ENCODE peak calls at places on chromosomes 2 and 18, in eight cellular contexts. C is astrocyte, E is D721Med, D is endodermal cell, X is BE2C, A is IMR-90, S is HFFc6, P is Caco-2. M is an unnamed sample.

GRCh38 chr2:148614024-148614331 is 30.6 kb upstream of the EPC2 start:
- DNase-seq in D (peak), C (peak), E (no peak), P (no peak), A (no peak), X (no peak), S (no peak), M (no peak)

GRCh38 chr2:223488814-223489213 is 113.3 kb downstream of the SCG2 start:
- DNase-seq in S (peak), C (peak), E (no peak), A (peak), X (peak), D (no peak), P (no peak), M (no peak)

GRCh38 chr2:191190439-191190838 is 39.6 kb upstream of the STAT4 start:
- DNase-seq in E (no peak), C (no peak), A (no peak), X (no peak), P (no peak), D (no peak), S (no peak), M (no peak)

GRCh38 chr2:192013211-192013610 is 166.3 kb upstream of the CAVIN2 start:
- DNase-seq in P (no peak), E (no peak), D (no peak), C (no peak), X (no peak), S (no peak), A (no peak), M (no peak)

GRCh38 chr2:54074636-54075341 is 40.6 kb upstream of the ACYP2 start:
- DNase-seq in X (no peak), S (peak), E (no peak), A (peak), D (no peak), P (no peak), C (peak), M (no peak)

GRCh38 chr2:38671946-38672345 is 6.0 kb downstream of the GALM start:
- DNase-seq in E (no peak), C (no peak), D (peak), S (no peak), X (no peak), P (no peak), A (no peak), M (no peak)

GRCh38 chr2:12554235-12555011 is 162.3 kb upstream of the TRIB2 start:
- DNase-seq in P (no peak), A (no peak), D (no peak), E (no peak), C (no peak), S (peak), X (peak), M (no peak)

GRCh38 chr18:389658-390357 is 110.7 kb downstream of the COLEC12 start:
- DNase-seq in X (no peak), S (no peak), D (peak), A (peak), C (peak), E (no peak), P (no peak), M (no peak)

GRCh38 chr18:3418083-3418482 is 31.9 kb upstream of the TGIF1 start:
- DNase-seq in D (no peak), A (no peak), C (no peak), S (no peak), X (no peak), E (no peak), P (no peak), M (no peak)

GRCh38 chr2:207766697-207767460 is 2.8 kb downstream of the FZD5 start:
- DNase-seq in S (no peak), A (no peak), P (no peak), X (no peak), D (peak), C (no peak), E (no peak), M (no peak)

GRCh38 chr2:64273524-64274398 is 129.5 kb upstream of the PELI1 start:
- DNase-seq in D (peak), A (peak), P (peak), X (peak), E (no peak), S (peak), C (peak), M (no peak)

GRCh38 chr18:78159397-78159796 is 820.2 kb upstream of the SALL3 start:
- DNase-seq in X (no peak), C (no peak), P (no peak), S (no peak), D (no peak), E (no peak), A (no peak), M (no peak)

GRCh38 chr18:6741290-6741689 is 11.8 kb downstream of the ARHGAP28 start:
- DNase-seq in E (no peak), S (peak), C (peak), D (no peak), P (no peak), A (peak), X (no peak), M (no peak)

GRCh38 chr18:44700652-44701051 is 20.0 kb downstream of the SETBP1 start:
- DNase-seq in X (no peak), C (peak), A (no peak), D (no peak), P (no peak), S (no peak), E (no peak), M (no peak)

GRCh38 chr2:222424281-222424728 is at the start of gene SGPP2:
- DNase-seq in P (peak), D (peak), E (no peak), S (no peak), A (no peak), C (no peak), X (peak), M (peak)

GRCh38 chr2:136238552-136239346 is 120.8 kb upstream of the CXCR4 start:
- DNase-seq in D (peak), A (peak), X (no peak), C (peak), P (no peak), S (no peak), E (peak), M (no peak)

GRCh38 chr2:159907914-159908313 is 109.9 kb upstream of the CD302 start:
- DNase-seq in D (no peak), E (no peak), A (no peak), P (no peak), C (no peak), X (no peak), S (no peak), M (no peak)

GRCh38 chr2:42903821-42904575 is 111.6 kb upstream of the HAAO start:
- DNase-seq in P (no peak), S (no peak), A (no peak), D (no peak), E (no peak), X (no peak), C (no peak), M (no peak)

GRCh38 chr2:85181844-85182456 is 48.8 kb downstream of the TCF7L1 start:
- DNase-seq in E (no peak), C (no peak), P (no peak), D (no peak), A (no peak), S (no peak), X (no peak), M (no peak)

GRCh38 chr18:57446322-57446721 is 11.1 kb downstream of the ONECUT2 start:
- DNase-seq in P (no peak), S (no peak), C (no peak), X (peak), D (peak), A (peak), E (peak), M (peak)
- TF ChIP-seq CTCF in P (no peak), S (peak), C (peak), X (peak), D (peak), A (peak), E (peak), M (peak)

GRCh38 chr18:10437837-10438236 is 16.6 kb upstream of the APCDD1 start:
- DNase-seq in D (peak), P (no peak), S (no peak), E (no peak), C (no peak), X (no peak), A (no peak), M (no peak)
- TF ChIP-seq CTCF in D (peak), P (no peak), S (peak), E (no peak), C (no peak), X (no peak), A (no peak), M (no peak)

DNA sequence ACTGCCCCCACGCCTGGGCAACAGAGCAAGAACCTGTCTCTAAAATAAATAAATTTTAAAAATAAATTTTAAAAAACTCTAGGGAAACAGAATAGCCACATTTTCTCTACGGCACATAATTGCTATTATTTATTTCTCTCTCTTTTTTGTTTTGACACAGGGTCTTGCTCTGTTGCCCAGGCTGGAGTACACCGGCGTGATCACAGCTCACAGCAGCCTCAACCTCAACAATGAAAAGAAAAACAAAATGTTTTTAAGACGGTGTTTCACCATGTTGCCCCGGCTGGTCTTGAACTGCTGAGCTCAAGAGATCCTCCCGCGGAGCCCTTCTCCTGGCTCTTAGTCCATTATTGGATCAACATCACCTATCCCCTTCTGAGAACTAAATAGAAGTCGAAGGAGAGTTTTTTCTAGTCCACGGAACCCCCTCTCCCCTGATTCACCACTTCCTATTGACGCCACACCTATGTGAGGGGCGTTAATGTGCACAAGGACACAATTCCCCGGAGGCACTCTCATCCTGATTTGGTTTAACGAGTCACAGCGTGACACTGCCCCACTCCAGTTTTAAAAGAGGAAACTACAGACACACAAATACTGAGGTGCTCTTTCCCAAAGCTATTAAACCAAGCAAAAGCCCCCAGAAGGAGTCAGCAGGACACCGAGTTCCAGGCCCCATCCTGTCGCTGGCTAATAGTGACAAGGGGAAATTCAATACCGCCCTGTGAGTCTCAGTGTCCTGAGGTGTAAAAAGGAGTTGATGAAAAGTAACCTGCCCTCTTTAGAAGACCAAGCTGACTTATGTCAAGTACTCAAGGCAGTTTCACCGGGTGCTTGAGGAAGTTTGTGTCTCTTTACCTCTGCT is 1.1 kb downstream of the NPC1 start:
- DNase-seq in S (peak), E (no peak), D (peak), A (no peak), P (no peak), C (peak), X (no peak), M (no peak)
- TF ChIP-seq CTCF in S (no peak), E (no peak), D (no peak), A (no peak), P (no peak), C (no peak), X (no peak), M (no peak)

GRCh38 chr18:79963658-79964329 is 649 bp upstream of the HSBP1L1 start:
- DNase-seq in A (no peak), D (no peak), E (no peak), C (no peak), X (no peak), P (no peak), S (no peak), M (no peak)

GRCh38 chr18:79962835-79963657 is 1.4 kb upstream of the HSBP1L1 start:
- DNase-seq in E (no peak), C (no peak), X (no peak), S (no peak), P (no peak), D (no peak), A (no peak), M (no peak)

GRCh38 chr18:79965119-79965902 is 868 bp downstream of the HSBP1L1 start:
- DNase-seq in S (peak), P (peak), D (peak), A (peak), C (peak), E (no peak), X (peak), M (peak)

GRCh38 chr18:79962311-79962710 is 2.1 kb upstream of the HSBP1L1 start:
- DNase-seq in A (peak), C (peak), P (peak), D (no peak), E (no peak), X (no peak), S (no peak), M (no peak)

DNA sequence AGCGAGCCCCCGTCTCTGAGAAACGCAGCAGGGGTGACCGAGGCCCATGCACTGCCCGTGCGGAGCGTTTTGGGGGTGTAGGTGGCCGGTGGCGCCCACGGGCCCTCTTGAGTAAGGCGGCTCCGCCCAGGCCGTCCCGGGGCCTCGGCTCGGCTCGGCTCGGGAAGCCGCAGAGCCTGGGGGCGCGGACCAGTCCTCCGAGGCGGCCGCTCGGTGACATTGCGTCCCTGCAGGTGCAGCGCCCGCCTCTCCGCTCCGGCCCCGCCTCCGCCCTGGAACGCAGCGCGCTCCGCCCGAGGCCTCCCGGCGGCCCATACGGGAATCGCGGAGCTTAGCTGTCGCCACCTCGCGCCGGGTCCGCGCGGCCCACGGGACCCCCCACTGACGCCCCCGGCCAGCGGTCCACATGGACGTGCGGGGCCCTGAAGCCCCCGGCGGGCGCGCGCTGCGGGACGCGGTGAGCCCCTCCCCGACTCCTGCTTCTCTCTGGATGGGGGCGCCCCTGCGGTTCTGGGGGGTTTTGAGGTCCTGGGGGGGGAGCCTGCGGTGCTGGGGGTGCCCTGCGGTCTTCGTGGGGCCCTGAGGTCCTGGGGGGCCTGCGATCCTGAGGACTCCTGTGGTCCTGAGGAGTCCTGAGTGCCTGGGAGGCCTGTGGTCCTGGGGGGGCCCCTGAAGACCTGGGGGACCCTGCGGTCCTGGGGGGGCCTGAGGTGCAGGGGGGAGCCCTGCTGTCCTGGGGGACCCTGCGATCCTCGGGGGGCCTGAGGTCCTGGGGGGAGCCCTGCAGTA is at the start of gene HSBP1L1:
- DNase-seq in X (peak), D (peak), A (no peak), S (no peak), C (no peak), E (no peak), P (peak), M (peak)
- TF ChIP-seq CTCF in X (no peak), D (peak), A (peak), S (peak), C (no peak), E (peak), P (no peak), M (no peak)

DNA sequence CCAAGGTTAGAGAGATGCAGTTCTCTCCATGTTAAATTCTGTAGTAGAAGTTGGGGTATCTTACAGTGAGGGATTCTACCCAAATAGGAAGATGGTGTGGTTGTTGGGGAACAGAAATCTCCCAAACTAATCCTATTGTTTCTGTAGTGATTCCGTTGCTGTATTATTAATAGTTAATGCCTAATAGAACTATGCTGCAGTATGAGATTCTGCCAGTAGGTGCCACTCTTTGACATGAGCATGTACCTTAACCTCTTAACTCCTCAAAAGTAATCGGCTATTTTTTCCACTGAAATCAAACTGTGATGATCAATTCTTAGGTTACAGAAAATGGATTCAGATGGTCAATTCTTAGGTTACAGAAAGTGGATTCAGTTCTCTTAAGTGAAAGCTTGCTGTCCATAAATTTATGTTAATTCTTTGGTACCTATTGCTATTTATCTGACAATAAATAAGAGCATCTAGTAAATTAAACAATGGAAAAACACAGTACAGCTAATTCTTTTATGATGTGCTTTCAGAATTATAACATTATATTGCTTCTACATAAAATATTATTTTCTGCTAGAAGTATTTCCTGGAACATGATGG is 97.9 kb upstream of the DLX2 start:
- DNase-seq in S (peak), P (peak), E (no peak), A (peak), X (peak), C (no peak), D (peak), M (no peak)
- TF ChIP-seq CTCF in S (peak), P (peak), E (no peak), A (peak), X (peak), C (peak), D (peak), M (peak)

M was measured in glutamatergic neuron.